ENCODE peak calls at places on chromosomes 6 and 20, in five cellular contexts. Q is activated naive CD4-positive, alpha-beta T cell treated with anti-CD3 and anti-CD28 coated beads, Interleukin-2, amount 10 ng/mL, durations not matched to agents 7 days and 5 days; D is OCI-LY7; G is stimulated activated CD4-positive, alpha-beta T cell treated with anti-CD3 and anti-CD28 coated beads, Interleukin-12 subunit alpha, Interleukin-12 subunit beta, amount 100 ng/mL, for 48 hours; J is HT-29. B is an unnamed sample.

GRCh38 chr6:157613011-157613522 is 210.0 kb upstream of the SNX9 start:
- DNase-seq in Q (no peak), D (no peak), G (no peak), J (peak), B (peak)

GRCh38 chr20:23135449-23136447 is 49.6 kb upstream of the CD93 start:
- DNase-seq in Q (no peak), D (no peak), G (no peak), J (no peak), B (no peak)

GRCh38 chr6:135936606-135937005 is 85.1 kb downstream of the PDE7B start:
- DNase-seq in Q (no peak), D (no peak), G (no peak), J (no peak), B (peak)

GRCh38 chr20:31824554-31825313 is 5.6 kb downstream of the MYLK2 start:
- DNase-seq in Q (no peak), D (no peak), G (no peak), J (no peak), B (no peak)

GRCh38 chr6:152127429-152128165 is 320.1 kb downstream of the ESR1 start:
- DNase-seq in Q (no peak), D (no peak), G (no peak), J (no peak), B (no peak)

GRCh38 chr20:49765413-49765736 is 47.3 kb upstream of the SLC9A8 start:
- DNase-seq in Q (no peak), D (no peak), G (no peak), J (no peak), B (no peak)

GRCh38 chr6:142331601-142332000 is 29.8 kb downstream of the ADGRG6 start:
- DNase-seq in Q (no peak), D (no peak), G (no peak), J (no peak), B (no peak)

GRCh38 chr6:2498224-2498623 is 252.5 kb downstream of the MYLK4 start:
- DNase-seq in Q (no peak), D (no peak), G (no peak), J (no peak), B (peak)